ENCODE peak calls at places on chromosomes 16 and 17, in five cellular contexts. X, S, V, K and I are unnamed samples.

GRCh38 chr17:38550661-38551060 is 55.1 kb downstream of the SRCIN1 start:
- DNase-seq in X (no peak), S (no peak), V (no peak), K (no peak), I (peak)

GRCh38 chr16:4386951-4387565 is 15.4 kb downstream of the VASN start:
- DNase-seq in X (no peak), S (no peak), V (no peak), K (no peak), I (no peak)

GRCh38 chr17:63634163-63634562 is 11.9 kb downstream of the MAP3K3 start:
- DNase-seq in X (no peak), S (no peak), V (no peak), K (peak), I (no peak)

GRCh38 chr16:69860233-69861231 is 90.6 kb upstream of the CLEC18A start:
- DNase-seq in X (no peak), S (no peak), V (no peak), K (no peak), I (no peak)

GRCh38 chr16:69482410-69482951 is 58.1 kb downstream of the CYB5B start:
- DNase-seq in X (no peak), S (no peak), V (peak), K (peak), I (no peak)

GRCh38 chr17:63475491-63476412 is 1.1 kb upstream of the ACE start:
- DNase-seq in X (no peak), S (no peak), V (no peak), K (no peak), I (no peak)

GRCh38 chr17:1462164-1463112 is 6.4 kb upstream of the CRK start:
- DNase-seq in X (no peak), S (peak), V (no peak), K (no peak), I (no peak)

GRCh38 chr16:88442811-88443576 is 10.1 kb upstream of the ZFPM1 start:
- DNase-seq in X (peak), S (peak), V (peak), K (no peak), I (peak)

GRCh38 chr17:46727572-46728348 is 90.7 kb downstream of the WNT3 start:
- DNase-seq in X (no peak), S (no peak), V (no peak), K (no peak), I (no peak)

GRCh38 chr16:64253114-64253513 is 868.7 kb downstream of the CDH11 start:
- DNase-seq in X (no peak), S (no peak), V (no peak), K (no peak), I (no peak)

GRCh38 chr17:72305472-72305871 is 184.7 kb downstream of the SOX9 start:
- DNase-seq in X (no peak), S (no peak), V (no peak), K (no peak), I (no peak)

GRCh38 chr16:56355786-56356275 is 69.5 kb downstream of the AMFR start:
- DNase-seq in X (no peak), S (no peak), V (no peak), K (peak), I (no peak)

GRCh38 chr17:68572138-68572842 is 28.9 kb downstream of the FAM20A start:
- DNase-seq in X (no peak), S (no peak), V (no peak), K (no peak), I (no peak)

GRCh38 chr16:80792031-80792430 is 12.4 kb downstream of the CDYL2 start:
- DNase-seq in X (no peak), S (no peak), V (no peak), K (no peak), I (no peak)

GRCh38 chr17:73743802-73744201 is 99.6 kb upstream of the SDK2 start:
- DNase-seq in X (no peak), S (no peak), V (peak), K (no peak), I (no peak)

GRCh38 chr16:13892301-13892700 is 27.7 kb upstream of the ERCC4 start:
- DNase-seq in X (no peak), S (no peak), V (no peak), K (no peak), I (no peak)

GRCh38 chr17:3761918-3762380 is 38.2 kb downstream of the HASPIN start:
- DNase-seq in X (no peak), S (no peak), V (no peak), K (no peak), I (no peak)

GRCh38 chr17:36597866-36598777 is 3.3 kb upstream of the MRM1 start:
- DNase-seq in X (no peak), S (no peak), V (no peak), K (no peak), I (no peak)

GRCh38 chr17:49952912-49953497 is 16.0 kb upstream of the DLX4 start:
- DNase-seq in X (no peak), S (no peak), V (no peak), K (no peak), I (no peak)

GRCh38 chr17:73278465-73279453 is 17.1 kb upstream of the CPSF4L start:
- DNase-seq in X (no peak), S (no peak), V (peak), K (peak), I (no peak)

GRCh38 chr16:10895053-10895946 is 18.3 kb downstream of the CIITA start:
- DNase-seq in X (no peak), S (peak), V (peak), K (no peak), I (peak)

GRCh38 chr16:89908236-89908635 is 10.4 kb upstream of the MC1R start:
- DNase-seq in X (no peak), S (no peak), V (no peak), K (no peak), I (no peak)

GRCh38 chr16:88662222-88662842 is 559 bp downstream of the MVD start:
- DNase-seq in X (peak), S (no peak), V (peak), K (no peak), I (no peak)

GRCh38 chr16:51148674-51149228 is 2.3 kb downstream of the SALL1 start:
- DNase-seq in X (no peak), S (no peak), V (no peak), K (no peak), I (no peak)

GRCh38 chr16:24977673-24978065 is 37.5 kb downstream of the ARHGAP17 start:
- DNase-seq in X (no peak), S (no peak), V (no peak), K (no peak), I (no peak)

GRCh38 chr16:3035972-3036725 is 595 bp downstream of the BICDL2 start:
- DNase-seq in X (no peak), S (no peak), V (peak), K (no peak), I (peak)

GRCh38 chr16:17362191-17362590 is 108.6 kb downstream of the XYLT1 start:
- DNase-seq in X (no peak), S (no peak), V (no peak), K (no peak), I (no peak)

GRCh38 chr17:30375661-30376060 is 3.1 kb upstream of the CPD start:
- DNase-seq in X (no peak), S (no peak), V (no peak), K (no peak), I (no peak)

GRCh38 chr17:50123649-50124349 is 6.2 kb downstream of the SAMD14 start:
- DNase-seq in X (no peak), S (no peak), V (no peak), K (no peak), I (no peak)

GRCh38 chr16:2841606-2842339 is 11.7 kb downstream of the ZG16B start:
- DNase-seq in X (no peak), S (no peak), V (no peak), K (peak), I (no peak)

GRCh38 chr17:6135216-6135615 is 65.0 kb downstream of the WSCD1 start:
- DNase-seq in X (no peak), S (no peak), V (no peak), K (no peak), I (no peak)

GRCh38 chr16:85718682-85719081 is 29.9 kb upstream of the GINS2 start:
- DNase-seq in X (no peak), S (peak), V (peak), K (no peak), I (peak)

GRCh38 chr17:27989046-27989445 is 53.4 kb upstream of the NLK start:
- DNase-seq in X (no peak), S (no peak), V (no peak), K (no peak), I (no peak)

GRCh38 chr16:11190585-11191565 is 65.1 kb downstream of the SOCS1 start:
- DNase-seq in X (no peak), S (no peak), V (no peak), K (no peak), I (no peak)

GRCh38 chr17:21119247-21119944 is 7.4 kb upstream of the DHRS7B start:
- DNase-seq in X (peak), S (peak), V (peak), K (peak), I (peak)

GRCh38 chr16:21150375-21151001 is at the start of gene DNAH3:
- DNase-seq in X (no peak), S (no peak), V (no peak), K (no peak), I (peak)

GRCh38 chr16:69647020-69647419 is 79.3 kb downstream of the NQO1 start:
- DNase-seq in X (no peak), S (no peak), V (no peak), K (no peak), I (no peak)

GRCh38 chr17:5488752-5489151 is 2.4 kb downstream of the MIS12 start:
- DNase-seq in X (no peak), S (no peak), V (no peak), K (no peak), I (no peak)

GRCh38 chr16:15782573-15783365 is 74.1 kb downstream of the MYH11 start:
- DNase-seq in X (no peak), S (no peak), V (no peak), K (no peak), I (no peak)

GRCh38 chr16:57721765-57722499 is 13.6 kb upstream of the KATNB1 start:
- DNase-seq in X (no peak), S (no peak), V (no peak), K (no peak), I (no peak)
- TF ChIP-seq CTCF in X (no peak), S (no peak), V (no peak), K (no peak), I (no peak)

GRCh38 chr16:83792391-83792790 is 15.4 kb upstream of the HSBP1 start:
- DNase-seq in X (no peak), S (no peak), V (no peak), K (no peak), I (no peak)
- TF ChIP-seq CTCF in X (no peak), S (no peak), V (no peak), K (no peak), I (no peak)

DNA sequence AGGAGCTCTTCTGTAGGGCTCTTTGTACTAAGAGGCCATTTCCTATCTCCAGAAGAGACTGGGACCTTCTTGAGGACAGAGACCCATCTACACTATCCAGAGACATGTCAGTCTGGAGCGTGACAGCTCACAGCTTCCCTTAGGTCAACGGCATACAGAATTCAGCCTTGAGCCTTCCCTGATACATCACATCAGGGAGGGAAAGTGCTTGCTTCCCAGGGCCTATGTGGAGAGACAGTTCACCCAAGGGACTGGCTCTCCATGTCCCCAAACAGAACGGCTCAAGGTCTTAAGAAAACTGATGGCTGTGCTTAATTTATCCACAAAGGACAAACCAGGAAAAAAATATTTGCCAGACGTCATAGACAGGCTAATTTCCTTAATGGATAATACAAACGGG is 7.7 kb downstream of the CENPV start:
- DNase-seq in X (no peak), S (no peak), V (no peak), K (no peak), I (no peak)
- TF ChIP-seq CTCF in X (no peak), S (no peak), V (no peak), K (no peak), I (no peak)

GRCh38 chr17:56866496-56866895 is 32.5 kb downstream of the DGKE start:
- DNase-seq in X (no peak), S (no peak), V (no peak), K (no peak), I (no peak)
- TF ChIP-seq CTCF in X (peak), S (no peak), V (no peak), K (no peak), I (no peak)

GRCh38 chr17:76123127-76123499 is 17.9 kb downstream of the FOXJ1 start:
- DNase-seq in X (no peak), S (no peak), V (no peak), K (no peak), I (no peak)

GRCh38 chr17:76121932-76122383 is 18.4 kb upstream of the EXOC7 start:
- DNase-seq in X (peak), S (peak), V (peak), K (no peak), I (no peak)

GRCh38 chr17:76119409-76120371 is 16.1 kb upstream of the EXOC7 start:
- DNase-seq in X (peak), S (no peak), V (no peak), K (no peak), I (no peak)

GRCh38 chr17:76122411-76123126 is 18.5 kb downstream of the FOXJ1 start:
- DNase-seq in X (peak), S (no peak), V (no peak), K (no peak), I (no peak)

DNA sequence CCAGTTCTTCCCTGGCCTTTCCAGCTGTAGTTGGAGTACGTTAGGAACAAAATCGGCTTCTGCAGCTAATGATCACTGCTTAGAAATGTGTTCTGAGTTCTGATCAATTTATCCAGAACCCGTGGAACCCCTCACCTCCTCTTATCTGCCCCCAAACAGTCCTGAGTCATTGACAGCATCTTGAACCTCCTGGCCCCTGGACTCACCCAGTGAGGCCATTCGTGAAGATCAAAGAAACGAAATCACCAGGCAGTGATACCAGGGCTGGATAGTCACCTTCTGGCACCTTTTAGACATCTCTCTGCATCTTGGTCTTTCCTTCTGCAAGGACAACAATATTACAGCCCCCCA is 17.0 kb upstream of the EXOC7 start:
- DNase-seq in X (peak), S (no peak), V (no peak), K (no peak), I (no peak)
- TF ChIP-seq CTCF in X (no peak), S (no peak), V (no peak), K (no peak), I (no peak)

GRCh38 chr17:40447148-40447644 is 3.9 kb downstream of the IGFBP4 start:
- DNase-seq in X (no peak), S (no peak), V (peak), K (no peak), I (no peak)

GRCh38 chr17:40443988-40444899 is 994 bp downstream of the IGFBP4 start:
- DNase-seq in X (no peak), S (peak), V (peak), K (no peak), I (no peak)

GRCh38 chr17:40448213-40448638 is 5.0 kb downstream of the IGFBP4 start:
- DNase-seq in X (no peak), S (no peak), V (peak), K (peak), I (peak)

GRCh38 chr17:40443196-40443987 is at the start of gene IGFBP4:
- DNase-seq in X (peak), S (peak), V (peak), K (peak), I (peak)

DNA sequence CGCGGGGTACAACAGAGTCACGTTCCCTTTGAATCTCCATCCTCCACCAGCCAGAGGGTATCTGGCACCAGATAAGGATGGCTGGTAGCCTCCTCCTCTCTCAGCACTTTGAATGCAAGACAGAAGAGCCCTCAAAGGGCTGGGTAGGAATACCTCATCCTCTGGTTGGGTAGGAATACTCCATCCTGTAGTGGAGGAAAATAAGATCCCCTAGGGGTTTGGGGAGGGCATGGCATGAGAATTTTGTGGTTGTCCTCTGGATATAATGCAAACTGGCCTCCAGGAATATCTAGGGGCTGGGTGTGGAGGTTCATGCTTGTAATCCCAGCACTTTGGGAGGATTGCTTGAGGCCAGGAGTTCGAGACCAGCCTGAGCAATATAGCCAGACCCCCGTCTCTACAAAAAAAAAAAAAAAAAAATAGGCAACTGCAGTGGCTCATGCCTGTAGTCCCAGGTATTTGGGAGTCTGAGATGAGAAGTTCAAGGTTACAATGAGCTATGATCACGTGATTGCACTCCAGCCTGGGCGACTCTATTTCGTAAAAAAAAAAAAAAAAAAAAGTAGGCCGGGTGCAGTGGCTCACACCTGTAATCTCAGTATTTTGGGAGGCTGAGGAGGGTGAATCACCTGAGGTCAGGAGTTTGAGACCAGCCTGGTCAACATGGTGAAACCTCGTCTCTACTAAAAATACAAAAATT is 2.7 kb downstream of the IGFBP4 start:
- DNase-seq in X (no peak), S (no peak), V (no peak), K (no peak), I (peak)
- TF ChIP-seq CTCF in X (no peak), S (no peak), V (no peak), K (peak), I (no peak)

GRCh38 chr17:12769981-12770380 is 19.3 kb upstream of the ARHGAP44 start:
- DNase-seq in X (no peak), S (no peak), V (no peak), K (no peak), I (no peak)

GRCh38 chr17:12768267-12768666 is 21.0 kb upstream of the ARHGAP44 start:
- DNase-seq in X (no peak), S (no peak), V (no peak), K (no peak), I (no peak)

GRCh38 chr17:12765544-12765943 is 23.8 kb upstream of the ARHGAP44 start:
- DNase-seq in X (no peak), S (no peak), V (no peak), K (peak), I (peak)
- TF ChIP-seq CTCF in X (no peak), S (no peak), V (no peak), K (no peak), I (no peak)

GRCh38 chr17:42744806-42745617 is at the start of gene EZH1:
- DNase-seq in X (peak), S (peak), V (peak), K (peak), I (peak)

GRCh38 chr17:42744283-42744805 is 496 bp downstream of the EZH1 start:
- DNase-seq in X (peak), S (no peak), V (peak), K (peak), I (peak)

GRCh38 chr17:42740699-42741098 is 4.1 kb downstream of the EZH1 start:
- DNase-seq in X (no peak), S (no peak), V (no peak), K (no peak), I (no peak)

GRCh38 chr17:42748202-42748905 is 3.5 kb upstream of the EZH1 start:
- DNase-seq in X (no peak), S (no peak), V (no peak), K (peak), I (no peak)

DNA sequence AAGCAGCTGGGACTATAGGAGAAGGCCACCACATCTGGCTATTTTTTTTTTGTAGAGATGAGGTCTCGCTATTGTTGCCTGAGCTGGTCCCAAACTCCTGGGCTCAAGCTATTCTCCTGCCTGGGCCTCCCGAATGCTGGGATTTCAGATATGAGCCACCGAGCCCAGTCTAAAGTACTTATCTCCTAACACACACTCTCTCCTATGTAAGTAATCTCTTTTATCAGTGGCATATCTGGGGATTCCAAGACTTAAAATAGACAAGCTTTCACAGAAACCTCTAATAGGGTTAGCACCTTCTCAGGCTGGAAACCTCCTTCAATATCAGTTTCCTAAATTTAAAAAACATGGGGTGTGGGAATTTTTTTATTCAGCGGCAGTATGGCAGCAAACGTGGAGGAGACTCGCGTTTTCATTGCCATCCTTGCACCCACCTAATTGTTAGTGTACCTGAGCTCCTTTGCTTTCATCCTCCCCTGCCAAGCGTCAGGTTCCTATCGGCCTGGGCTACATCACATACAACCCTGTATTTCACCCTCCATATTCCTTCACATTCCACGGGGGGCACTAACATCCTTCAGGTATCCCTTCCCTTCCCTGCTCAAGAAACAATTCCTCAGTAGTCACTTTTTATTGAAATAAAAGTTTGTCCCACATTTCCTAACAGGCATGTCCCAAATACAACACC is 1.1 kb downstream of the EZH1 start:
- DNase-seq in X (no peak), S (no peak), V (no peak), K (no peak), I (peak)
- TF ChIP-seq CTCF in X (no peak), S (no peak), V (no peak), K (no peak), I (no peak)